ENCODE peak calls at places on chromosomes 1 and 21, in eight cellular contexts. D, P, H, Y, R, J, V and L are unnamed samples.

GRCh38 chr1:50531027-50531426 is 107.8 kb upstream of the DMRTA2 start:
- DNase-seq in H (no peak), Y (no peak), V (no peak), P (no peak), D (no peak), R (no peak), J (no peak), L (no peak)

GRCh38 chr1:246280551-246280950 is 226.5 kb downstream of the SMYD3 start:
- DNase-seq in H (no peak), R (no peak), V (no peak), P (no peak), Y (no peak), J (no peak), D (no peak), L (no peak)

GRCh38 chr1:199590708-199591107 is 436.8 kb upstream of the NR5A2 start:
- DNase-seq in P (no peak), Y (no peak), V (no peak), D (no peak), H (no peak), R (no peak), J (peak), L (no peak)

GRCh38 chr21:35329940-35330670 is 281.0 kb upstream of the RUNX1 start:
- DNase-seq in R (no peak), H (peak), J (no peak), P (no peak), D (no peak), V (no peak), Y (no peak), L (no peak)

GRCh38 chr1:41321277-41321676 is 40.0 kb upstream of the FOXO6 start:
- DNase-seq in R (no peak), H (no peak), D (no peak), P (no peak), V (no peak), Y (no peak), J (no peak), L (no peak)

GRCh38 chr1:113811353-113811887 is 856 bp downstream of the RSBN1 start:
- DNase-seq in J (no peak), P (no peak), D (no peak), V (no peak), H (peak), Y (peak), R (peak), L (peak)

GRCh38 chr1:59169703-59170102 is 127.2 kb upstream of the FGGY start:
- DNase-seq in D (no peak), Y (no peak), H (no peak), P (no peak), V (no peak), J (no peak), R (no peak), L (no peak)

GRCh38 chr1:239575113-239575512 is 188.7 kb downstream of the CHRM3 start:
- DNase-seq in Y (no peak), J (no peak), R (no peak), P (no peak), V (no peak), H (no peak), D (no peak), L (no peak)

GRCh38 chr1:3471356-3472087 is 17.1 kb downstream of the ARHGEF16 start:
- DNase-seq in V (no peak), H (peak), J (no peak), D (no peak), R (no peak), Y (peak), P (no peak), L (no peak)

GRCh38 chr1:147664206-147664605 is 6.1 kb downstream of the ACP6 start:
- DNase-seq in D (no peak), V (no peak), P (no peak), J (no peak), Y (no peak), R (no peak), H (no peak), L (no peak)

GRCh38 chr1:66182551-66183178 is 351.3 kb upstream of the SGIP1 start:
- DNase-seq in P (no peak), R (peak), J (no peak), V (no peak), H (no peak), D (no peak), Y (no peak), L (no peak)

GRCh38 chr1:94017155-94017829 is 103.7 kb downstream of the ABCA4 start:
- DNase-seq in V (no peak), D (no peak), J (no peak), P (no peak), Y (no peak), R (no peak), H (no peak), L (no peak)

GRCh38 chr1:116433283-116434257 is 60.5 kb downstream of the ATP1A1 start:
- DNase-seq in V (no peak), H (peak), R (no peak), P (peak), Y (no peak), J (no peak), D (no peak), L (no peak)

GRCh38 chr21:45601551-45601950 is 42.0 kb upstream of the PCBP3 start:
- DNase-seq in D (no peak), J (no peak), Y (no peak), P (no peak), H (no peak), V (no peak), R (no peak), L (peak)

GRCh38 chr1:228420968-228421826 is 4.5 kb upstream of the TRIM17 start:
- DNase-seq in J (no peak), Y (no peak), P (no peak), D (no peak), R (no peak), H (no peak), V (no peak), L (no peak)

GRCh38 chr1:36328713-36329112 is 5.3 kb upstream of the EVA1B start:
- DNase-seq in V (no peak), P (no peak), J (no peak), R (no peak), Y (no peak), H (no peak), D (no peak), L (no peak)

GRCh38 chr1:214551052-214551435 is 358 bp downstream of the PTPN14 start:
- DNase-seq in H (peak), V (peak), P (peak), J (peak), D (no peak), Y (peak), R (no peak), L (peak)

GRCh38 chr1:33302325-33302724 is 18.6 kb downstream of the A3GALT2 start:
- DNase-seq in D (no peak), H (no peak), V (no peak), J (no peak), Y (no peak), P (no peak), R (no peak), L (no peak)

GRCh38 chr1:7478142-7478796 is 292.8 kb upstream of the VAMP3 start:
- DNase-seq in P (no peak), V (no peak), R (no peak), J (no peak), H (no peak), Y (no peak), D (no peak), L (no peak)

GRCh38 chr21:15211491-15212133 is 146.8 kb upstream of the NRIP1 start:
- DNase-seq in J (no peak), D (no peak), V (no peak), Y (no peak), P (no peak), H (no peak), R (no peak), L (no peak)

GRCh38 chr21:29378814-29379213 is 80.1 kb downstream of the BACH1 start:
- DNase-seq in P (no peak), V (no peak), Y (no peak), D (no peak), H (no peak), R (no peak), J (no peak), L (no peak)

GRCh38 chr1:1129309-1129708 is 13.4 kb upstream of the C1orf159 start:
- DNase-seq in H (no peak), J (no peak), D (no peak), Y (no peak), R (no peak), P (no peak), V (no peak), L (no peak)

GRCh38 chr1:234926574-234927311 is 201.9 kb downstream of the TOMM20 start:
- DNase-seq in D (no peak), Y (no peak), H (no peak), J (peak), R (no peak), P (no peak), V (no peak), L (peak)

GRCh38 chr1:11514366-11514765 is 35.4 kb downstream of the DISP3 start:
- DNase-seq in J (no peak), H (no peak), R (no peak), P (no peak), Y (no peak), D (no peak), V (no peak), L (no peak)

GRCh38 chr21:31566061-31566460 is 93.4 kb upstream of the SOD1 start:
- DNase-seq in J (no peak), V (no peak), Y (no peak), H (no peak), R (no peak), P (no peak), D (no peak), L (no peak)

GRCh38 chr1:24074817-24075725 is 36.9 kb downstream of the MYOM3 start:
- DNase-seq in D (no peak), Y (no peak), R (no peak), J (no peak), H (no peak), P (no peak), V (no peak), L (no peak)

GRCh38 chr1:214438059-214438458 is 113.3 kb downstream of the PTPN14 start:
- DNase-seq in D (no peak), R (no peak), J (no peak), V (no peak), P (no peak), H (no peak), Y (peak), L (no peak)

GRCh38 chr1:6783956-6784559 is 1.2 kb upstream of the CAMTA1 start:
- DNase-seq in J (no peak), D (no peak), V (no peak), R (no peak), Y (no peak), H (no peak), P (no peak), L (no peak)

GRCh38 chr21:39379986-39380891 is 31.4 kb upstream of the HMGN1 start:
- DNase-seq in V (peak), R (peak), Y (peak), D (peak), J (peak), H (peak), P (peak), L (peak)

GRCh38 chr1:179087665-179088064 is 5.8 kb downstream of the TOR3A start:
- DNase-seq in J (no peak), V (no peak), R (no peak), D (no peak), H (no peak), P (no peak), Y (no peak), L (peak)

GRCh38 chr1:214451591-214451990 is 99.8 kb downstream of the PTPN14 start:
- DNase-seq in Y (no peak), P (no peak), D (no peak), H (no peak), V (no peak), R (no peak), J (no peak), L (no peak)

GRCh38 chr1:19344372-19344810 is 32.3 kb downstream of the SLC66A1 start:
- DNase-seq in Y (peak), P (peak), D (peak), J (peak), R (peak), H (peak), V (peak), L (peak)

GRCh38 chr1:207579436-207579799 is 65.5 kb upstream of the CR1L start:
- DNase-seq in R (peak), H (peak), J (peak), Y (peak), P (no peak), V (peak), D (no peak), L (no peak)

GRCh38 chr1:37017737-37018136 is 16.6 kb downstream of the GRIK3 start:
- DNase-seq in H (no peak), Y (no peak), P (no peak), D (no peak), J (no peak), R (no peak), V (no peak), L (no peak)

GRCh38 chr1:204076891-204077290 is 4.0 kb downstream of the SOX13 start:
- DNase-seq in J (no peak), Y (no peak), D (no peak), H (no peak), R (no peak), P (no peak), V (no peak), L (no peak)

GRCh38 chr1:204074274-204075115 is 1.6 kb downstream of the SOX13 start:
- DNase-seq in P (no peak), Y (peak), H (peak), V (peak), D (peak), R (no peak), J (no peak), L (peak)

GRCh38 chr1:204073837-204074273 is 940 bp downstream of the SOX13 start:
- DNase-seq in V (no peak), P (no peak), J (no peak), H (no peak), Y (peak), D (peak), R (no peak), L (no peak)

GRCh38 chr1:204075890-204076837 is 3.2 kb downstream of the SOX13 start:
- DNase-seq in Y (no peak), R (no peak), J (no peak), H (no peak), V (no peak), P (no peak), D (no peak), L (no peak)

DNA sequence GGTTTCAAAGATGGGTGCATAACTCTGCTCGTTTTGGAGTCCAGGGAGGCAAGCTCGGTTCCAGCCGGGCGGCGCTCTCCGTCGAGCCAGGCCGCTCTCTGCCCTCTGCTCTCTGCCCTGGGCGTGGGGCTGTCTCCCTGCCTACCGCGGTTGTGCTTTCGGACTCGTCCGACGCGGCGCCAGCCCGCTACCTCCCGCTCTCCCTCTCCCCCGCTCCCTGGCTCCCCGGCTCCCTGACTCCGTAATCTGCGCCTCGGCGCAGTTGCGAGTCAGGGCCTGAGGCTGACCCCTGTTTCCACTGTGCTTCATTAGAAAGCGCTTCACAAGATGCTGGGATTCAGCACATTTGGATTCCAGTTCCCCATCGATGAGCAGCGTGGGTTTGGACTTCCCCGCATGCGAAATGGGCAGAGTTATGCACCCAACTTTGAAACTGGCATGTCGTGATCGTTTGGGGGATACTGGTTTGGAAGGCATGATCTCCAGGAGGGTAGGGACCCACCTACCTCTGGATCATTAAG is 2.3 kb downstream of the SOX13 start:
- DNase-seq in V (no peak), H (no peak), D (peak), J (no peak), P (no peak), Y (peak), R (no peak), L (no peak)
- TF ChIP-seq CTCF in V (no peak), H (no peak), D (no peak), J (no peak), P (no peak), Y (no peak), R (no peak), L (no peak)

DNA sequence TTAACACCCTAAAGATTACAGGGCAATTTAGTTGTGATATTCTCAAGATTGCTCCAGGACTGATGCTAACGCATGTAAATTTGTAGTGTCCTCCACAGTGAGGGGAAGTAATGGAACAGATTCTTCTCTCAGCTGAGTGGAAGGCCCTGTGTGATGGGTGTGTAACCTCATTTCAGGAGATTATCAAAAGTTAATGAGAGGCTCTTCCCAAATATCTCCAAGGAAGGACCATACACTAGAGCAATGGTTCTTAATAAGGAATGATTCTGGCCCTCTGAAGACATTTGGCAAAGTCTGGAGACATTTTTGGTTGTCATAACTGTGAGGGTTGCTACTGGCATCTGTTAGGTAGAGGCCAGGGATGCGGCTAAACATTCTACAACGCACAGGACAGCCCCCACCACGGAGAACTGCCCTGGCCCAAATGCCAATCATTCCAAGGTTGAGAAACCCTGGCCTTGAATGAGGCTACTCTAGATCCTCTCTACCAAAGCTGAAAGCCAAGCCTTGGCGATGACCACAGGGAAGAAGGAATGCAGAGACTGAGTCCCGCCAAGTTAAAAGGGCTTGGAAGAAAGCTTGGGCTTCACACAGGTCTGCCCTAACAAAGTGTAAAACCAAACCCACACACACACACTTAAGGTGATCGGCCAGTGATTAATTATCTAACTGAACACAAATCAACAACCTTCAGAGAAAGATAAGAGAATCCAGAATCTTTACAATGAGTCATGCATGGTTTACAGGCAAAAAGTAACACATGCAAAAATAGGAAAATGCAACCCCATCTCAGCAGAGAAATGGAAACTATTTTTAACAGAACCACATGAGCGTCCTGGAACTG is 135.8 kb downstream of the SYF2 start:
- DNase-seq in V (no peak), D (no peak), Y (no peak), H (no peak), P (no peak), J (no peak), R (no peak), L (no peak)
- TF ChIP-seq CTCF in V (no peak), D (no peak), Y (no peak), H (no peak), P (no peak), J (no peak), R (no peak), L (no peak)

GRCh38 chr1:27000817-27001460 is 7.4 kb downstream of the TRNP1 start:
- DNase-seq in V (no peak), H (no peak), R (no peak), J (no peak), D (no peak), P (no peak), Y (no peak), L (no peak)

GRCh38 chr1:27001570-27002360 is 8.3 kb downstream of the TRNP1 start:
- DNase-seq in D (no peak), H (peak), Y (peak), R (no peak), J (no peak), V (no peak), P (peak), L (peak)

GRCh38 chr1:27000092-27000816 is 6.8 kb downstream of the TRNP1 start:
- DNase-seq in D (no peak), P (no peak), H (no peak), Y (no peak), V (no peak), R (no peak), J (no peak), L (no peak)

GRCh38 chr1:26998319-26999300 is 5.1 kb downstream of the TRNP1 start:
- DNase-seq in J (no peak), H (no peak), Y (no peak), D (no peak), R (no peak), P (no peak), V (no peak), L (no peak)

DNA sequence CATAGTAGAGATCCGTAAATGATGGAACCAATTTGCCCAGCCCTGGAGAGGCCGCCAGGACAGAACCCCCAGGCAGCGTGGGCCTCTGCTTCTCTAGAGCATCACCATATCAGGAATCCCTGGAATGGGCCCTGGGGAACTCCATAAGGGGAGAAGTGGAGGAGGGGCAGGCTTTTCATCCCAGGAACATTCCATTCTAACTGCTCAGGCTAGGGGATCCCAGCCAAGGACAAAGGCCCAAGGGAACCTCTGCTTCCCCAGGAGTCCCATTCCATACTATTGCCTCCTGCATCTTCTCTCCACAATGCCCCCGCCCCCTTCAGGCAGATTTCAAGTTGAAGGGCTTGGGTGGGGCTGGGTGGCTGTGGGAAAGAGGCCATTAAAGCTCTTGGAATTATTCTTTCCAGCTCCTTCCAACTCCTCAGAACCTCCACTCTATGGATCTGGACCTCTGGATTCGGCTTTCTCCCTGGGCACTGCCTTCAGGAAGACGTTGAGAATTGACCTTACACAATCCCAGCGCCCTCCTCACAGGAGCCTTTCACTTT is 6.0 kb downstream of the TRNP1 start:
- DNase-seq in P (peak), H (peak), J (no peak), D (peak), Y (peak), V (no peak), R (no peak), L (no peak)
- TF ChIP-seq CTCF in P (no peak), H (no peak), J (no peak), D (no peak), Y (no peak), V (no peak), R (no peak), L (no peak)

DNA sequence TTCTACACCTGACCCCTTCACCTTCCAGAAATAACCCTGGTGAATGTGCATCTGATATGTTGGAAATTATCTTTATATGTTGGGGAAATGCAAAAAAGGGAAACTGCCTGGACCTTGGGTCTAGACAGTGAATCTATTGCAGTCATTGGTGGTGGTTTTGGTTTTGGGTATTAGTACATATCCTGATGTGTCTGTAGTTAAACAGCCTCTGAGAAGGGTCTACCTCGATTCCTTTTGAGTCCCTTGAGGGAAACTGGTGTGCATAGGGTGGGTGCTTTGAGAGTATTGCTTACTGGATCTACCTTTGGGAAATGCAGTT is 127.3 kb upstream of the KIAA0040 start:
- DNase-seq in Y (no peak), P (no peak), R (no peak), V (no peak), D (no peak), H (no peak), J (no peak), L (no peak)
- TF ChIP-seq CTCF in Y (no peak), P (no peak), R (peak), V (no peak), D (peak), H (no peak), J (no peak), L (no peak)